ENCODE peak calls at places on chromosome 13, in four cellular contexts. V is H1, D is K562, R is GM12878. Q is an unnamed sample.

GRCh38 chr13:29369060-29369743 is 226.3 kb downstream of the SLC7A1 start:
- DNase-seq in V (no peak), D (peak), R (peak), Q (peak)

GRCh38 chr13:98796798-98797197 is 44.3 kb upstream of the SLC15A1 start:
- DNase-seq in V (no peak), D (peak), R (no peak), Q (peak)

GRCh38 chr13:73045036-73045435 is 13.8 kb upstream of the KLF5 start:
- DNase-seq in V (no peak), D (no peak), R (no peak), Q (no peak)

GRCh38 chr13:111468037-111468959 is 147.9 kb downstream of the TEX29 start:
- DNase-seq in V (no peak), D (no peak), R (no peak), Q (no peak)

GRCh38 chr13:31742102-31742695 is 2.9 kb downstream of the RXFP2 start:
- DNase-seq in V (peak), D (peak), R (peak), Q (peak)

GRCh38 chr13:48291730-48292129 is 11.8 kb upstream of the RB1 start:
- DNase-seq in V (no peak), D (no peak), R (no peak), Q (no peak)

GRCh38 chr13:82717249-82717648 is 1165.0 kb downstream of the SLITRK1 start:
- DNase-seq in V (no peak), D (no peak), R (no peak), Q (no peak)

GRCh38 chr13:112141643-112142400 is 74.9 kb downstream of the SOX1 start:
- DNase-seq in V (no peak), D (no peak), R (no peak), Q (no peak)

GRCh38 chr13:72437458-72437857 is 290.0 kb downstream of the MZT1 start:
- DNase-seq in V (no peak), D (no peak), R (no peak), Q (no peak)

GRCh38 chr13:63305641-63306133 is 1890.0 kb upstream of the PCDH20 start:
- DNase-seq in V (no peak), D (no peak), R (no peak), Q (no peak)

GRCh38 chr13:68927387-68928026 is 1180.1 kb upstream of the ATXN8OS start:
- DNase-seq in V (peak), D (peak), R (no peak), Q (peak)

GRCh38 chr13:78601886-78602560 is 1.3 kb downstream of the POU4F1 start:
- DNase-seq in V (no peak), D (no peak), R (no peak), Q (peak)

GRCh38 chr13:90702050-90702449 is 645.4 kb upstream of the MIR17HG start:
- DNase-seq in V (no peak), D (no peak), R (no peak), Q (no peak)

GRCh38 chr13:90701264-90701663 is 646.2 kb upstream of the MIR17HG start:
- DNase-seq in V (no peak), D (no peak), R (no peak), Q (no peak)

GRCh38 chr13:90700340-90700739 is 647.1 kb upstream of the MIR17HG start:
- DNase-seq in V (no peak), D (no peak), R (no peak), Q (no peak)

GRCh38 chr13:90696254-90696653 is 651.2 kb upstream of the MIR17HG start:
- DNase-seq in V (no peak), D (no peak), R (no peak), Q (no peak)

DNA sequence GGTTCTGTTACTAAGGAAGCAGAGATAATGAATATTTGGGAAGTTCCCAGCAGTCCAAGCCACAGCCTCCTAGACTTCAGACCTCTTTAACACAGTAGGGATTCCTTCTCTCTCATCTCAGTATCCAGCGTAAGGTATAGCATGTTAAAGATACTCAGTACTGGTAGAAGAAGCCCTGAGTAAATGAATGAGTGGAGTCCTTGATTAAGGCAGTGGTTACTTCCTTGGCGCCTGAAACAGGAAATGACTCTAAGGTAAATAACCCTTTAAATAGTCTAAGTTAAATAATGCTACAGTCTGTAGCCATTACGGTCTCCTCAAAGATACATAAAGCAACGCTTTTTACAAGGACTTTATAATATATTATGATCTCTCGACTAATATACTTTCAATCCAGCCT is 650.8 kb upstream of the MIR17HG start:
- DNase-seq in V (no peak), D (no peak), R (no peak), Q (no peak)
- TF ChIP-seq CHD2 in V (no peak), D (no peak), R (no peak), Q (no peak)

DNA sequence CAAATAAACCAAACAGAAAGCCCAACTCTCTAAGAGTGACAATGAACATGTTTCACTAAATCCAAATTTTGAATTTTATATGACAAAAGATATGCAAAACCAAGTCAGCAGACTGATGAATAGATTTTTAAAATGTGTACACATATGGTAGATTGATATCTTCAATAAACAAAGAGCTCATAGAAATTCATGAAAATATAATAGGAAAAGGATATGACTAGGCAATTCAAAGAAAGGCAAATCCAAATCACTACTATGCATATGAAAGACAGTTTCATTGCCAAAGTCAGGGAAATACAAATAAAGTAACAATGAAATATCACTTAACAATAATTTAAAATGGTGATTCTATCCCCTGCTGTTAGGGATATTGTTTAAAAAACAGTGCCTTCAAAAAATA is 63.7 kb upstream of the NBEA start:
- DNase-seq in V (no peak), D (no peak), R (no peak), Q (no peak)
- TF ChIP-seq NRF1 in V (no peak), D (no peak), R (no peak), Q (no peak)

DNA sequence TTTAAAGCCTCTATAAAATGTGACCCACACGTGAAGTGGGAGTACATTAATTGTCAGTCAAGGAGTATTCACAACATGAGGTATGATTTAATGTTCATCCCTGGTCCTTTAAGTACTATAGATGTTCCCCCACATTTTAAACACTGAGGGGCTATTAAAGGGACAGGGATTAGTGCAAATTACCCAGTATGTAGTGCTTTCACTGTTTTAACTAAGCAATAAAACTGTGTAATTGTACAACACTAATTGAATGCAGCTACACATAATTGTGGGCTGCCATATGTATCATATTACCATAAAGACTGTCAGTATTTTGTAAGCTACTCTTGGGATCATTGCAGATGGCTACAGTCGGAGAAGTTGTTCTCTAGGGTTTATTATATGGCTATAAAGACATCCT is 316.6 kb downstream of the DCLK1 start:
- DNase-seq in V (no peak), D (no peak), R (no peak), Q (no peak)
- TF ChIP-seq CHD2 in V (no peak), D (no peak), R (no peak), Q (no peak)

DNA sequence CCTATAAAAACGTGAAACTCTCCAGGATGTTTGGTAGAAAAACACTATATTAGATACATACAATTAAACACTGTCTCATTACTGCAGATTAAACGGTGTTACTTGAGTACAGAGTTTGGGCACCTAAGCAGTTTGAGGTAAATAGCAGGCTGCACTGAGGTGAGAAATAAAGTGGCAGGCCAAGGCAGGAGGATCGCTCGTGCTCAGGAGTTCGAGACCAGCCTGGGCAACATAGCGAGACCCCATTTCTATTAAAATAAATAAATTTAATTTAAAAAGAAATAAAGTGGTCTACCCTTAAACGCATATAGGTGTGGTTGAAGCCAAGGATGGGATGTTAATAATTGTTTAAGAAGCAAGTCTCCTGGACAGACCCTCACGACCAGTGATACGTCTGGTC is 1.2 kb downstream of the PSPC1 start:
- DNase-seq in V (no peak), D (peak), R (no peak), Q (peak)
- TF ChIP-seq NRF1 in V (no peak), D (no peak), R (no peak), Q (no peak)

DNA sequence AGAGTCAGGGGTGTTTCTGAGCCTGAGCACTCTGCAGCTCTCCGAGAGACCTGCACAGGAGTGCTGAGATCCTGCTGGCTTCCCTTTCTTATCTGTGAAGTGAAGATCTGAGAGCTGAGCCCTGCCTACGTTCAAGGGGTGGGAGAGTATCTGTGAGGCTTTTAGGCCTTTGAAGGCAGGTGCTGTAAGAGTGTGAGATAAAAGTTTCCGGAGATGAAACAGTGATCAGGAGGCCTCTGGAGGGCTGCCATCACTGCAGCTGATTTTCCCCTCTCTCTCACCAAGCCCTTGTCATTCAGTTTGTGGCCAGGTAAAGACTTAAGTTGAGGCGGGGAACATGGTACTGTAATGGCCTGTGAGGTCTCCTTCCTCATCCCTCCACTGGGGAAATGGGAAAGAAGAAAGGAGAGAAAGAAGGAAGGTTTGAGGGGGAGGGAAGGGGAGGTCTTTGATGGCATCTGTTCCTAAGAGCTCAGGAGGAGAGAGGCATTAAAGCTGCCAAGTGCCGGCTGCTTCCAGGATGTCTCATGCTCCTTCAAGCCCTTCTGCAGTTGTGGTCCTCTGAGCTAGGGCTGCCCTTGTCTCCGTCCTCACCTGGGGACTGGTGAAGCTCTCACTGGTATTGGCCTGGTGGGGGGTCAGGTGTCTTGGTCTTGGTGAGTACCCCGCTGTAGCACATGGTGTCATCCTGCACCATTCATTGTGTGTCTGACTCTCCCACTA is 83.3 kb downstream of the AKAP11 start:
- DNase-seq in V (no peak), D (no peak), R (no peak), Q (no peak)
- TF ChIP-seq CHD2 in V (no peak), D (no peak), R (no peak), Q (no peak)

GRCh38 chr13:97233499-97233898 is 11.4 kb downstream of the MBNL2 start:
- DNase-seq in V (no peak), D (no peak), R (no peak), Q (no peak)

GRCh38 chr13:97237388-97237787 is 15.3 kb downstream of the MBNL2 start:
- DNase-seq in V (no peak), D (no peak), R (no peak), Q (no peak)

GRCh38 chr13:97234236-97234635 is 12.1 kb downstream of the MBNL2 start:
- DNase-seq in V (no peak), D (no peak), R (no peak), Q (no peak)

GRCh38 chr13:97235549-97236206 is 13.5 kb downstream of the MBNL2 start:
- DNase-seq in V (no peak), D (no peak), R (no peak), Q (peak)

DNA sequence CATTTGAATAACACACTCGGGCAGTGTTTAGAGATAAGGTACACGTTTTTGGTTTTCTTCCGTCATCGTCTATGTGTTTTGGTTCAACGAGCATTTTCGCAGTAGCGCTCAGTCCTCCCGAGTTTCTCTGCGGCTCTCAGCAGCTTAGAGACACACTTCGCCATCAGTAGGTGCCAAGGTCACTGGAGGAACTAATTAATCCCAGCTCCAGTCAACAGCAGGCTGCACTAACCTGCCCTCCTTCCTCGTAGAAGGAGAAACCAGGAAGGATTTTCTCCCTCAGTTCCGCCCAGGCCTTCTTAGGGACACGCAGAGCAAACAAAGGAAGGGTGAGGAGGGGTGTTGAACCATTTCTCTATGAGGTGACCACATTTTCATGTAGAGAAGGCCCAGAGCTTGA is 12.6 kb downstream of the MBNL2 start:
- DNase-seq in V (no peak), D (no peak), R (no peak), Q (no peak)
- TF ChIP-seq NRF1 in V (no peak), D (no peak), R (no peak), Q (no peak)

DNA sequence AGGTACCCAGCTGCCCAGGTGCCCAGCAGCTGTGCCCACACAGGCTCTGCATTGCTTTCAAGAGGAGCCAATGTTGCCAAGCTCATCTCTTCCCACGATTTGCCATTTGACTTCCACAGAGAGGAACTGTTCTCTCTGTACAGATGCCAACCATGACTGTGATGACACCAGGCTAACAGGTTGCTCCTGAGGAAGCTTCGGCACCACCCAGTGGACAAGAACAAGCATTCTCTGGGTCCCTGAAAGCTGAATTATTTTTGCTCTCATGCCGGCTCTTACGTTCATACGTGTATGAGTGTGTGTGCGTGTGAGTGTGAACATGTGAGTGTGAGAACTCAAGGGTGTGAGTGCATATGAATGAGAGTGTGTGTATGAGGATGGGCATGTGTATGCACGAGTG is 535.2 kb downstream of the LIG4 start:
- DNase-seq in V (no peak), D (no peak), R (no peak), Q (peak)
- TF ChIP-seq CHD2 in V (no peak), D (no peak), R (no peak), Q (no peak)

Q was measured in SK-N-SH.